ENCODE peak calls at places on chromosomes 3 and 15, in five cellular contexts. V is cardiac muscle cell, K is right lobe of liver, Z is HFF-Myc, H is breast epithelium. C is an unnamed sample.
A peak's percentile ranks its signal among the peaks of the same experiment; 100 is the strongest.

GRCh38 chr3:22089284-22089683 is 338.3 kb upstream of the ZNF385D start:
- DNase-seq in V (peak; percentile 53), K (peak; percentile 61), Z (no peak), H (no peak), C (no peak)

GRCh38 chr3:138440596-138440995 is 6.2 kb downstream of the ESYT3 start:
- DNase-seq in V (no peak), K (no peak), Z (no peak), H (no peak), C (no peak)

GRCh38 chr15:83158393-83158792 is 49.2 kb downstream of the HDGFL3 start:
- DNase-seq in V (no peak), K (no peak), Z (no peak), H (no peak), C (no peak)

GRCh38 chr15:62799919-62800318 is 242.6 kb upstream of the TPM1 start:
- DNase-seq in V (no peak), K (peak; percentile 82), Z (no peak), H (no peak), C (no peak)

GRCh38 chr15:47461560-47462175 is 255.6 kb upstream of the SEMA6D start:
- DNase-seq in V (no peak), K (no peak), Z (no peak), H (no peak), C (no peak)

GRCh38 chr15:29457729-29458128 is 188.1 kb upstream of the NSMCE3 start:
- DNase-seq in V (no peak), K (no peak), Z (no peak), H (no peak), C (no peak)

GRCh38 chr15:82058026-82058425 is 12.2 kb upstream of the MEX3B start:
- DNase-seq in V (no peak), K (no peak), Z (no peak), H (no peak), C (no peak)

GRCh38 chr3:187914231-187914630 is 169.0 kb upstream of the BCL6 start:
- DNase-seq in V (peak; percentile 29), K (no peak), Z (no peak), H (peak; percentile 70), C (no peak)

GRCh38 chr3:98259707-98260106 is 4.3 kb upstream of the OR5H6 start:
- DNase-seq in V (no peak), K (no peak), Z (no peak), H (no peak), C (no peak)
- TF ChIP-seq CTCF in V (no peak), K (no peak), Z (peak; percentile 3), H (no peak), C (no peak)

DNA sequence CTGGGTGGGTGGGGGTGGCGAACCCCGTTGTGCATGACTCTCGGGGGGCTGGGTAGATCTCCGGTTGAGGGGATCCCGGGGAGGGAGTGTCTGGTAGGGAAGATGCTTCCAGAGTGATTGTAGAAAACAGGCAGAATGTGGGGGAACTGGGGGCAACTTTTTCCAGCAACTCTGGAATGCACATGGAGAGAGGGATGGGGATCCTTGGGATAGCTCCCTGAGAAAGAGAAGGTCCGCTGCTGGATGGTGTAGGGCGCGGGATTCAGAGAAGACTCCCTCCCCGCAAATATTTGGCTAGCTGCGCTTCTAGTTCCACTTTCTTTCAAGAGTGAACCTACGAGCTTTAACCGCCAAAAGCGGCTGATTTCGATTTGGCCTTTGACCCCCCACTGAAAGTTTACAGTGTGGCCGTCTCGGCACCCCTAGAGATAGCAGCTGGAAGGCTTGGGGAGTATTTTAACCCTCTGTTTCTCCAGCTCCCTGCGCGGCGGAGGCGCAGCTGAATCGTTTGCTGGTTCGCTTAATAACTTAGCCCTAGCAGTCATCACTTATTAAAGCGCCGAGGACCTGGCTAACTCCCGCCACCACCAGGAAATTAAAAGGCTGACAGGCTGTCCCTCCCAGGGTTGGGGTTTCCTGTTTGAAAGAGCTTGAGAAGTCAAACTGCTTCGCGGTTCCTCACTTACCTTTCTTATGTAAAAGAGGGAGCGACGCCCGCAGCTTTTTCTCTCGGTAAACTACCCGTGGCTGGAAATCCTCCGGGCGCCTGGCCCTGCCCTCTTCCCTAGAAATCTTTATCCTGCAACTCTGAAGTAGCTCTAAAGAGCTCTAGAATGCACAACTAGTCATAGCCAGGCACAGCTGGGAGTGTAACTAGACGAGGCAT is 1.2 kb downstream of the PHLDB2 start:
- DNase-seq in V (peak; percentile 79), K (peak; percentile 64), Z (peak; percentile 85), H (peak; percentile 66), C (peak; percentile 87)
- TF ChIP-seq CTCF in V (peak; percentile 58), K (peak; percentile 50), Z (peak; percentile 48), H (peak; percentile 42), C (no peak)

DNA sequence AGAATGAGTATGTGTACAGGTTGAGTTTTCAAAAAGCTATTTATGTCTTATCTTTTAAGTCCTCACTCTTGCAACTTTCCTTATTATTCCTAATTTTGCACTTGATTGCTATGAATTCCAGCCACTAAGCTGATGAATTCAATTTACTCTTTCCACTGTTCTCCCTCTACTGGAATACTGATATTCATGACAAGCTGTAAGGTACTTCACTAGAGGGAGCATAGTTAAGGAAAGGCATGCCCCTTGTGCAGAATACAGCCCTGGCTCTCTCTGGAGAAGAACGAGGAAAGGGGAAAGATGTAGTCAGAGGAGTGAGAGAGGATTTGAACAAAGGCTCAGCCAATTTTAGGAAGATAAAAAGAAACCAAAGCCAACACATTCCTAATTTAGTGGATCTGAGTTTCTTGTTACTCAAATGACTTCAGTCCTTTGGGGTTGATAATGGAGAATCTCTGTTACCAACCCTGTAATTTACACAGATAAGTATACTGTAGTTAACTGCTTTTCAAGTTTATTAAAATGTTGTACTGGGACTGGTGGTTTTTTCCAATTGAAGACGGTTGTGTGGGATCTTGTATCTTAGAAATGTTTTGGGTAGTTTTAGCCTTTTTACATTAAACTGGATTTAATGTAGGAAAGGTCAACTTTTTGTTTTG is 4.0 kb downstream of the SCAANT1 start:
- DNase-seq in V (peak; percentile 53), K (no peak), Z (no peak), H (no peak), C (no peak)
- TF ChIP-seq CTCF in V (peak; percentile 48), K (no peak), Z (peak; percentile 20), H (no peak), C (no peak)

DNA sequence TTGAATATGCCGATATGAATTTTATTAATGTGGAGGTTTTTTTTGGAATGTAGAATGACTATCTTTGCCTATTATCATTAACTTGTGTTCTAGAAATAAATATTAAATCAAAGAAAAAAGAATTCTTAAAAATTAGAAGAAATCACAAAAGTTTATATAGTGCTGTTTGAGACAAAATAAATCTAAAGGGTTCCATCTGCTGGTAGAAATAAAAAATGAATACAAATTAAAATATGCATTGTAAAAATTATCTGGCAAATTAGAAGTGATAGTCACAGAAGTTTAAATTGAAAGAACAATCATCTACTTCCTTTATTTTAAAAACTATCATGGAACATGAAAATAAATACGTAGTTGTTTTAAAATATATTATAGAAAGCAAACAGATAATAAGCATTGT is 22.7 kb upstream of the ZBTB20 start:
- DNase-seq in V (no peak), K (no peak), Z (no peak), H (no peak), C (no peak)
- TF ChIP-seq CTCF in V (peak; percentile 12), K (peak; percentile 36), Z (no peak), H (no peak), C (no peak)

GRCh38 chr15:40545457-40545856 is 19.4 kb downstream of the CCDC32 start:
- DNase-seq in V (no peak), K (no peak), Z (no peak), H (no peak), C (no peak)
- TF ChIP-seq CTCF in V (no peak), K (no peak), Z (no peak), H (no peak), C (no peak)

DNA sequence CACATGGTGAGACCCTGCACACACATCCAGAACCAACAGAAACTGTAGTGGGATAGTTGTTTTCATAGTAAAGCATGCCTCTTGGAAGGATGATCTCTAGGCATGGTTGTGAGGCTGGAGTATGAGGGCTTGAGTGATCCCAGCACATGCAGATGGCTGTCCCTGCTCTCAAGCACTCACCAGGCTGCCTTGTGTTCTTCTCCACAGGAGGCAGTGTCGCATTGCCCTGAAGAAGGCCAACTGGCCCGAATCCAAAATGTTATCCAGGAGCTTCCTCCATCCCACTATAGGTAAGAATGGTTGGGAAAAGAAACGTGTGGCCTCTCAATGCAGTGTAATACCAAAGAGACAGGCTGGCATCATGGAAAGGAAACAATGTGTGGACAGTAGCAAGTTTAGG is 82.7 kb downstream of the TMEM39A start:
- DNase-seq in V (no peak), K (no peak), Z (no peak), H (no peak), C (no peak)
- TF ChIP-seq CTCF in V (no peak), K (no peak), Z (no peak), H (no peak), C (no peak)

GRCh38 chr3:100740207-100740606 is 30.9 kb downstream of the TFG start:
- DNase-seq in V (no peak), K (no peak), Z (no peak), H (no peak), C (no peak)

GRCh38 chr3:100732435-100732834 is 23.1 kb downstream of the TFG start:
- DNase-seq in V (no peak), K (no peak), Z (no peak), H (no peak), C (no peak)

GRCh38 chr3:100737334-100737733 is 28.0 kb downstream of the TFG start:
- DNase-seq in V (peak; percentile 53), K (no peak), Z (no peak), H (no peak), C (no peak)
- TF ChIP-seq CTCF in V (peak; percentile 45), K (peak; percentile 52), Z (peak; percentile 42), H (no peak), C (no peak)

DNA sequence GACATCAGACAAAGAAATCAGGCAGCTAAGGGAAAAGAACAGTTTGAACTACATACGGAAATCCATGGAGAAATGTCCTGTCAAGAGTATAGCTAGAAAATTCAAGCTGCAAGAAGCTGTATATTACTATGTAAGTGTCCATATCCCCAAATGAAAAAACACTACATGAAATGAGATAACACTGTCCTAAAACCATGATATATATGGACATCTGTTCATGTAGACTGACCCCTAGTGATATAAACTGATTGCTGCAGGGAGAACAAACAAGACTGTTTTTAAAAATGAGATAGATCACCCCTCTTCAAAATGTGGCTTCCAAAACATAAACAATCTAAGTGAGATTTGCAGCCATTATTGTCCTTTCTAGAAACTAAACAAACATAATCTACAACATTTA is 985.6 kb downstream of the EPHA3 start:
- DNase-seq in V (peak; percentile 9), K (no peak), Z (no peak), H (no peak), C (no peak)
- TF ChIP-seq CTCF in V (peak; percentile 56), K (peak; percentile 28), Z (peak; percentile 12), H (no peak), C (no peak)